ENCODE peak calls at places on chromosomes 5 and 9, in ten cellular contexts. Z is PC-9; G is NCI-H1436; Q is GM12891; T is CD4-positive, alpha-beta memory T cell; E is H7; W is mucosa of descending colon; N is GM23338; B is stimulated activated CD4-positive, alpha-beta T cell treated with anti-CD3 and anti-CD28 coated beads, Interleukin-2, amount 100 ng/mL, for 48 hours; X is HCEC 1CT. L is an unnamed sample.
A peak's percentile ranks its signal among the peaks of the same experiment; 100 is the strongest.

GRCh38 chr5:64693636-64694035 is 3.3 kb downstream of the SHISAL2B start:
- DNase-seq in G (no peak), B (no peak), N (no peak), Q (no peak), T (no peak), E (no peak), W (no peak), Z (no peak), X (peak; percentile 38), L (no peak)

GRCh38 chr9:114282104-114282485 is 40.8 kb upstream of the ORM1 start:
- DNase-seq in Q (no peak), N (no peak), T (no peak), W (peak; percentile 10), X (no peak), E (peak; percentile 23), Z (no peak), G (no peak), B (no peak), L (no peak)

GRCh38 chr5:1983401-1983800 is 100.7 kb upstream of the IRX4 start:
- DNase-seq in N (peak; percentile 25), E (no peak), Z (no peak), G (no peak), Q (no peak), T (no peak), X (no peak), B (no peak), W (no peak), L (peak; percentile 33)

GRCh38 chr9:135745189-135745588 is 43.2 kb downstream of the KCNT1 start:
- DNase-seq in N (no peak), T (no peak), B (no peak), E (no peak), G (no peak), W (no peak), X (no peak), Q (no peak), Z (no peak), L (no peak)

GRCh38 chr9:94610181-94610591 is 16.6 kb upstream of the FBP2 start:
- DNase-seq in E (no peak), W (no peak), Z (no peak), G (no peak), T (no peak), B (no peak), Q (no peak), X (no peak), N (no peak), L (no peak)

GRCh38 chr9:104872959-104873850 is 54.8 kb downstream of the ABCA1 start:
- DNase-seq in G (no peak), W (no peak), Z (peak; percentile 60), E (no peak), Q (no peak), B (no peak), T (no peak), N (peak; percentile 13), X (peak; percentile 99), L (peak; percentile 93)

GRCh38 chr5:142915840-142916424 is 145.8 kb downstream of the ARHGAP26 start:
- DNase-seq in G (peak; percentile 30), E (peak; percentile 62), N (peak; percentile 89), Z (peak; percentile 40), T (no peak), Q (peak; percentile 18), W (no peak), B (no peak), X (peak; percentile 31), L (peak; percentile 80)

GRCh38 chr5:149387081-149387611 is 8.1 kb upstream of the IL17B start:
- DNase-seq in W (no peak), G (no peak), B (no peak), Q (no peak), Z (no peak), N (no peak), X (peak; percentile 35), T (no peak), E (no peak), L (no peak)

GRCh38 chr5:74386571-74387334 is 253.8 kb downstream of the ENC1 start:
- DNase-seq in W (no peak), G (no peak), N (no peak), Q (no peak), B (no peak), T (no peak), E (no peak), Z (peak; percentile 9), X (peak; percentile 29), L (no peak)

GRCh38 chr5:72451771-72452505 is 55.3 kb downstream of the ZNF366 start:
- DNase-seq in N (no peak), Q (no peak), B (no peak), E (peak; percentile 40), T (no peak), W (peak; percentile 39), X (peak; percentile 36), G (peak; percentile 12), Z (peak; percentile 63), L (peak; percentile 67)

GRCh38 chr9:70256123-70256551 is 2.6 kb upstream of the SMC5 start:
- DNase-seq in G (peak; percentile 1), X (peak; percentile 78), B (no peak), T (no peak), E (no peak), Q (no peak), N (no peak), W (no peak), Z (peak; percentile 33), L (peak; percentile 67)

GRCh38 chr9:79603222-79603925 is 31.6 kb downstream of the TLE4 start:
- DNase-seq in G (no peak), T (no peak), N (no peak), Z (no peak), B (no peak), Q (no peak), E (no peak), X (no peak), W (no peak), L (no peak)

GRCh38 chr5:96015709-96016108 is 54.1 kb upstream of the ELL2 start:
- DNase-seq in T (no peak), W (no peak), E (no peak), B (no peak), N (no peak), G (no peak), X (no peak), Q (no peak), Z (no peak), L (no peak)

GRCh38 chr5:111655169-111655924 is 101.6 kb downstream of the NREP start:
- DNase-seq in B (no peak), W (no peak), T (no peak), Q (no peak), Z (no peak), N (no peak), E (no peak), X (peak; percentile 4), G (no peak), L (no peak)

GRCh38 chr5:154868702-154869101 is 10.3 kb downstream of the CNOT8 start:
- DNase-seq in Z (no peak), B (no peak), T (no peak), W (no peak), Q (no peak), G (no peak), E (peak; percentile 57), N (peak; percentile 69), X (no peak), L (peak; percentile 77)

GRCh38 chr9:92501671-92502393 is 19.5 kb upstream of the ASPN start:
- DNase-seq in N (peak; percentile 63), Q (no peak), X (peak; percentile 35), E (peak; percentile 38), B (no peak), W (peak; percentile 43), T (no peak), G (no peak), Z (no peak), L (peak; percentile 69)

GRCh38 chr5:99438619-99439018 is 509.8 kb upstream of the CHD1 start:
- DNase-seq in E (no peak), Q (no peak), G (no peak), X (no peak), W (no peak), Z (no peak), B (no peak), N (no peak), T (no peak), L (no peak)

GRCh38 chr5:33162057-33162456 is 278.7 kb upstream of the TARS1 start:
- DNase-seq in W (no peak), B (no peak), T (no peak), G (no peak), E (no peak), X (no peak), N (no peak), Z (no peak), Q (no peak), L (no peak)

GRCh38 chr9:121122450-121123032 is 47.8 kb downstream of the CNTRL start:
- DNase-seq in W (no peak), B (no peak), X (no peak), T (no peak), N (no peak), Z (no peak), G (no peak), E (no peak), Q (no peak), L (no peak)

GRCh38 chr5:67998709-67999251 is 216.8 kb upstream of the PIK3R1 start:
- DNase-seq in W (peak; percentile 66), Z (no peak), E (no peak), G (no peak), N (no peak), B (no peak), X (peak; percentile 81), T (no peak), Q (no peak), L (peak; percentile 66)

GRCh38 chr9:36870960-36871359 is 163.1 kb downstream of the PAX5 start:
- DNase-seq in Z (no peak), N (no peak), T (no peak), X (no peak), W (peak; percentile 56), Q (no peak), B (no peak), E (peak; percentile 61), G (peak; percentile 43), L (no peak)

GRCh38 chr5:113163328-113163727 is 186.7 kb downstream of the DCP2 start:
- DNase-seq in T (no peak), G (no peak), Z (no peak), B (no peak), X (peak; percentile 80), W (no peak), E (no peak), Q (no peak), N (no peak), L (no peak)

GRCh38 chr9:121318631-121319393 is 50.9 kb downstream of the GSN start:
- DNase-seq in G (no peak), N (peak; percentile 33), Z (no peak), W (no peak), T (no peak), Q (no peak), B (no peak), E (peak; percentile 55), X (no peak), L (peak; percentile 57)

GRCh38 chr9:33750839-33751339 is 44.5 kb upstream of the PRSS3 start:
- DNase-seq in W (peak; percentile 59), B (no peak), N (peak; percentile 22), Q (no peak), G (no peak), Z (no peak), T (no peak), E (no peak), X (no peak), L (no peak)

GRCh38 chr9:131724678-131725077 is 15.2 kb downstream of the RAPGEF1 start:
- DNase-seq in W (no peak), Q (no peak), Z (no peak), X (no peak), G (no peak), N (no peak), T (no peak), E (no peak), B (no peak), L (no peak)

GRCh38 chr5:88778736-88779135 is 104.2 kb downstream of the MEF2C start:
- DNase-seq in W (no peak), G (no peak), T (no peak), X (no peak), N (no peak), B (no peak), Z (no peak), E (no peak), Q (no peak), L (no peak)

GRCh38 chr9:130860458-130861316 is 25.6 kb downstream of the ABL1 start:
- DNase-seq in B (no peak), W (peak; percentile 51), N (peak; percentile 58), X (peak; percentile 94), Q (no peak), Z (peak; percentile 77), T (no peak), G (no peak), E (no peak), L (peak; percentile 92)

GRCh38 chr5:135457424-135458071 is 5.4 kb upstream of the TIFAB start:
- DNase-seq in X (peak; percentile 31), N (peak; percentile 91), Q (peak; percentile 59), G (peak; percentile 64), W (peak; percentile 80), B (peak; percentile 64), E (peak; percentile 88), Z (peak; percentile 49), T (peak; percentile 21), L (peak; percentile 82)